ENCODE peak calls at places on chromosome 15, in seven cellular contexts. A is fibroblast of villous mesenchyme, W is cardiac fibroblast, N is fibroblast of the aortic adventitia, R is astrocyte of the spinal cord, Y is OCI-LY7, C is dorsolateral prefrontal cortex. B is an unnamed sample.
A peak's percentile ranks its signal among the peaks of the same experiment; 100 is the strongest.

GRCh38 chr15:51846463-51847230 is 17.2 kb downstream of the TMOD3 start:
- DNase-seq in A (peak; percentile 78), W (peak; percentile 81), N (peak; percentile 88), R (peak; percentile 84), Y (no peak), C (no peak), B (peak; percentile 74)

GRCh38 chr15:101151286-101151685 is 100.6 kb downstream of the CHSY1 start:
- DNase-seq in A (no peak), W (no peak), N (no peak), R (no peak), Y (no peak), C (no peak), B (no peak)

GRCh38 chr15:60733196-60733595 is 254.3 kb upstream of the ICE2 start:
- DNase-seq in A (no peak), W (no peak), N (no peak), R (no peak), Y (no peak), C (no peak), B (no peak)

GRCh38 chr15:68408971-68409370 is 23.0 kb downstream of the ITGA11 start:
- DNase-seq in A (no peak), W (no peak), N (no peak), R (no peak), Y (no peak), C (no peak), B (no peak)

GRCh38 chr15:90572893-90573292 is 43.2 kb downstream of the CRTC3 start:
- DNase-seq in A (no peak), W (no peak), N (no peak), R (no peak), Y (no peak), C (no peak), B (no peak)

GRCh38 chr15:100715571-100716455 is 113.4 kb downstream of the ASB7 start:
- DNase-seq in A (no peak), W (no peak), N (no peak), R (no peak), Y (no peak), C (no peak), B (no peak)

GRCh38 chr15:99409560-99409959 is 156.2 kb upstream of the MEF2A start:
- DNase-seq in A (no peak), W (no peak), N (no peak), R (no peak), Y (no peak), C (no peak), B (no peak)

GRCh38 chr15:83659011-83659811 is 5.3 kb downstream of the ADAMTSL3 start:
- DNase-seq in A (no peak), W (no peak), N (no peak), R (no peak), Y (no peak), C (no peak), B (no peak)

GRCh38 chr15:97401970-97402369 is 558.5 kb upstream of the ARRDC4 start:
- DNase-seq in A (no peak), W (no peak), N (no peak), R (no peak), Y (no peak), C (no peak), B (no peak)

DNA sequence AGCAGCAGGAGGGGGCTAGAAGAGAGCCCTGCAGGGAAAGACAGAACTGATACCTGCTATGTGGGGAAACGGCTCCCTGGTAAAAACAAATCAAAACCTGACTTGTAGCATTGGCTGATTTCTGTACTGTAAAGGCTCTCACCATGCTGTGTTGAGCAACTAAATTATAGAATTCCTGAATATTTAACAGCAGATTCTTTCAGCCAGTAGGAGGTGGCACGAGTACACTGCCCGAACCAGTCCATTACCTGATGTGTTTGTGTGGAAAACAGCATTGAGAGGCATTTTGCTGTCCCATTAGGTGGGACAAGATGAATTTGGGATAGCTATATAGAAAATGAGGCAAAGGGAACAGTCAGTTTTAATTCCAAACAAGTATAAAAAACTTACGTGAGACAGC is 201.2 kb downstream of the ATP10A start:
- DNase-seq in A (no peak), W (no peak), N (no peak), R (no peak), Y (no peak), C (no peak), B (no peak)
- TF ChIP-seq CTCF in A (no peak), W (no peak), N (peak; percentile 23), R (peak; percentile 10), Y (no peak), C (no peak), B (no peak)

GRCh38 chr15:31317033-31317979 is 9.3 kb upstream of the KLF13 start:
- DNase-seq in A (no peak), W (no peak), N (no peak), R (no peak), Y (no peak), C (peak; percentile 31), B (no peak)
- H3K4me3 ChIP-seq in A (no peak overlapping the region), W (no peak overlapping the region), N (no peak overlapping the region), R (no peak overlapping the region), Y (no peak overlapping the region), C (no peak overlapping the region), B (no peak overlapping the region)

GRCh38 chr15:77871838-77872371 is 205.6 kb downstream of the TBC1D2B start:
- DNase-seq in A (no peak), W (no peak), N (no peak), R (no peak), Y (no peak), C (no peak), B (no peak)
- TF ChIP-seq CTCF in A (peak; percentile 11), W (peak; percentile 15), N (no peak), R (peak; percentile 24), Y (peak; percentile 43), C (no peak), B (peak; percentile 20)

GRCh38 chr15:57551717-57552677 is 39.7 kb upstream of the MYZAP start:
- DNase-seq in A (peak; percentile 43), W (peak; percentile 89), N (peak; percentile 78), R (peak; percentile 70), Y (no peak), C (no peak), B (peak; percentile 70)
- H3K4me3 ChIP-seq in A (no peak overlapping the region), W (no peak overlapping the region), N (no peak overlapping the region), R (no peak overlapping the region), Y (no peak overlapping the region), C (no peak overlapping the region), B (no peak overlapping the region)

GRCh38 chr15:38864122-38864521 is 299.5 kb upstream of the RASGRP1 start:
- DNase-seq in A (no peak), W (no peak), N (no peak), R (no peak), Y (no peak), C (no peak), B (no peak)
- TF ChIP-seq CTCF in A (no peak), W (peak; percentile 10), N (peak; percentile 20), R (no peak), Y (peak; percentile 22), C (no peak), B (no peak)

GRCh38 chr15:41494190-41494921 is 682 bp downstream of the ITPKA start:
- DNase-seq in A (no peak), W (no peak), N (no peak), R (no peak), Y (peak; percentile 55), C (no peak), B (no peak)

GRCh38 chr15:41493902-41494189 is 172 bp downstream of the ITPKA start:
- DNase-seq in A (no peak), W (no peak), N (no peak), R (no peak), Y (no peak), C (no peak), B (no peak)

GRCh38 chr15:41493205-41493901 is at the start of gene ITPKA:
- DNase-seq in A (peak; percentile 74), W (peak; percentile 57), N (peak; percentile 40), R (peak; percentile 64), Y (peak; percentile 59), C (peak; percentile 58), B (no peak)

GRCh38 chr15:41494922-41495735 is 1.5 kb downstream of the ITPKA start:
- DNase-seq in A (no peak), W (no peak), N (no peak), R (no peak), Y (peak; percentile 34), C (no peak), B (no peak)

GRCh38 chr15:41495736-41496599 is 2.3 kb downstream of the ITPKA start:
- DNase-seq in A (no peak), W (no peak), N (no peak), R (no peak), Y (no peak), C (no peak), B (no peak)
- H3K4me3 ChIP-seq in A (no peak overlapping the region), W (no peak overlapping the region), N (no peak overlapping the region), R (no peak overlapping the region), Y (no peak overlapping the region), C (peak overlapping the region; percentile 69), B (no peak overlapping the region)

GRCh38 chr15:43133429-43134156 is at the start of gene TMEM62:
- DNase-seq in A (peak; percentile 60), W (peak; percentile 57), N (peak; percentile 39), R (peak; percentile 57), Y (peak; percentile 93), C (peak; percentile 76), B (no peak)
- TF ChIP-seq CTCF in A (no peak), W (no peak), N (no peak), R (no peak), Y (peak; percentile 13), C (no peak), B (no peak)